ENCODE peak calls at places on chromosomes 1 and 21, in ten cellular contexts. H is psoas muscle; B is GM23338; S is IMR-90; T is lung; G is heart right ventricle; X is CD8-positive, alpha-beta T cell; D is mammary epithelial cell; P is osteoblast; A is MM.1S. E is an unnamed sample. For H3K27me3, the result is how much of the 10 kb centered on the place peaks cover.

GRCh38 chr21:38342734-38343133 is 85.9 kb downstream of the KCNJ15 start:
- DNase-seq in T (no peak), G (no peak), S (no peak), X (no peak), D (no peak), P (no peak), H (no peak), B (no peak), A (no peak), E (no peak)

GRCh38 chr1:234532511-234532922 is 53.5 kb upstream of the TARBP1 start:
- DNase-seq in D (no peak), X (no peak), S (no peak), H (peak), T (peak), P (no peak), A (no peak), G (peak), B (no peak), E (no peak)

GRCh38 chr1:175024773-175025172 is 1.5 kb upstream of the MRPS14 start:
- DNase-seq in S (no peak), B (no peak), T (no peak), P (no peak), D (no peak), X (no peak), H (no peak), A (no peak), G (no peak), E (no peak)

GRCh38 chr1:107277022-107277421 is 136.2 kb downstream of the NTNG1 start:
- DNase-seq in H (no peak), X (no peak), A (peak), S (peak), B (peak), P (peak), G (peak), D (peak), T (no peak), E (no peak)

GRCh38 chr1:212286437-212287131 is 1.4 kb downstream of the PPP2R5A start:
- DNase-seq in D (no peak), S (peak), H (no peak), B (no peak), X (no peak), G (peak), P (peak), A (no peak), T (peak), E (no peak)

GRCh38 chr1:209733409-209734192 is 22.3 kb upstream of the TRAF3IP3 start:
- DNase-seq in P (peak), H (no peak), S (no peak), T (no peak), X (no peak), G (no peak), B (no peak), D (peak), A (no peak), E (no peak)

GRCh38 chr1:232922475-232922874 is 27.9 kb upstream of the NTPCR start:
- DNase-seq in B (no peak), A (no peak), D (no peak), S (peak), P (peak), T (no peak), X (no peak), G (no peak), H (no peak), E (no peak)

GRCh38 chr1:39085174-39085573 is 59.0 kb downstream of the NDUFS5 start:
- DNase-seq in G (no peak), P (no peak), H (no peak), B (no peak), T (no peak), X (no peak), D (no peak), S (no peak), A (no peak), E (no peak)

GRCh38 chr1:84298688-84299535 is 2.6 kb upstream of the SAMD13 start:
- DNase-seq in D (peak), S (no peak), H (peak), A (no peak), G (peak), P (peak), T (peak), X (peak), B (peak), E (peak)

GRCh38 chr1:76891931-76892330 is 24.7 kb downstream of the ST6GALNAC5 start:
- DNase-seq in P (no peak), S (peak), B (no peak), G (no peak), X (no peak), H (no peak), T (no peak), A (no peak), D (no peak), E (no peak)

GRCh38 chr1:209513226-209513625 is 70.3 kb upstream of the CAMK1G start:
- DNase-seq in T (no peak), A (peak), S (peak), X (no peak), D (peak), B (peak), P (peak), G (no peak), H (no peak), E (no peak)

GRCh38 chr1:14881775-14882672 is 271.5 kb upstream of the TMEM51 start:
- DNase-seq in B (no peak), D (no peak), T (no peak), G (no peak), H (no peak), S (peak), X (no peak), P (peak), A (peak), E (peak)

GRCh38 chr1:228860911-228861829 is 125.9 kb downstream of the RHOU start:
- DNase-seq in B (no peak), X (no peak), T (no peak), P (peak), D (peak), S (peak), G (no peak), A (no peak), H (no peak), E (no peak)

GRCh38 chr21:39715804-39716397 is 29.1 kb upstream of the IGSF5 start:
- DNase-seq in D (peak), H (peak), S (peak), X (peak), A (peak), B (peak), G (peak), P (no peak), T (peak), E (no peak)

GRCh38 chr21:44510109-44510507 is 29.9 kb downstream of the KRTAP10-1 start:
- DNase-seq in T (no peak), X (no peak), B (no peak), D (no peak), P (no peak), G (no peak), S (no peak), A (no peak), H (no peak), E (no peak)

GRCh38 chr21:35136586-35137254 is 87.6 kb upstream of the RUNX1 start:
- DNase-seq in A (no peak), X (no peak), B (peak), H (no peak), P (peak), D (peak), S (peak), G (no peak), T (no peak), E (no peak)

GRCh38 chr1:58116284-58116683 is 430.2 kb downstream of the OMA1 start:
- DNase-seq in B (peak), A (no peak), S (no peak), H (no peak), G (no peak), X (no peak), D (no peak), T (no peak), P (no peak), E (no peak)

GRCh38 chr1:205772607-205773032 is 2.7 kb downstream of the RAB29 start:
- DNase-seq in X (no peak), H (no peak), B (no peak), T (no peak), D (no peak), P (no peak), S (peak), A (no peak), G (no peak), E (peak)

GRCh38 chr1:209657140-209657879 is 5.1 kb upstream of the LAMB3 start:
- DNase-seq in H (no peak), X (no peak), A (no peak), T (no peak), D (peak), B (no peak), S (no peak), P (no peak), G (no peak), E (peak)

GRCh38 chr1:15574741-15575140 is 10.1 kb downstream of the AGMAT start:
- DNase-seq in S (no peak), B (no peak), A (no peak), G (peak), T (no peak), D (no peak), P (no peak), X (no peak), H (no peak), E (no peak)

GRCh38 chr1:228017356-228018124 is 10.7 kb downstream of the WNT3A start:
- DNase-seq in B (no peak), G (no peak), A (no peak), P (no peak), X (peak), T (no peak), H (no peak), S (no peak), D (no peak), E (no peak)

GRCh38 chr1:201172999-201173610 is 17.5 kb upstream of the IGFN1 start:
- DNase-seq in D (peak), T (no peak), H (peak), B (no peak), X (no peak), S (peak), G (no peak), P (no peak), A (no peak), E (no peak)

GRCh38 chr1:66243548-66244130 is 290.3 kb upstream of the SGIP1 start:
- DNase-seq in T (no peak), B (no peak), X (no peak), S (peak), P (no peak), G (no peak), H (no peak), A (peak), D (peak), E (no peak)

GRCh38 chr1:115953180-115953579 is 23.1 kb upstream of the SLC22A15 start:
- DNase-seq in S (no peak), A (no peak), T (no peak), G (no peak), X (no peak), B (no peak), D (no peak), P (no peak), H (no peak), E (no peak)

GRCh38 chr1:115955228-115955627 is 21.1 kb upstream of the SLC22A15 start:
- DNase-seq in X (no peak), B (no peak), T (no peak), S (no peak), G (no peak), H (no peak), D (no peak), A (no peak), P (no peak), E (no peak)

GRCh38 chr1:115954684-115955083 is 21.6 kb upstream of the SLC22A15 start:
- DNase-seq in T (no peak), H (no peak), P (no peak), B (no peak), S (no peak), D (no peak), A (no peak), G (no peak), X (no peak), E (no peak)

GRCh38 chr1:115958866-115959265 is 17.4 kb upstream of the SLC22A15 start:
- DNase-seq in B (no peak), S (no peak), G (no peak), D (no peak), T (no peak), P (no peak), H (no peak), A (no peak), X (no peak), E (no peak)
- TF ChIP-seq CTCF in B (no peak), S (no peak), G (no peak), D (no peak), T (no peak), P (no peak), H (no peak), A (no peak), X (no peak), E (no peak)

GRCh38 chr1:47209091-47209490 is 19.3 kb upstream of the PDZK1IP1 start:
- DNase-seq in X (no peak), B (no peak), D (no peak), H (no peak), S (no peak), A (no peak), G (no peak), T (no peak), P (no peak), E (no peak)

GRCh38 chr1:47210666-47211065 is 20.8 kb upstream of the PDZK1IP1 start:
- DNase-seq in D (peak), S (no peak), P (peak), B (no peak), G (no peak), H (no peak), T (no peak), X (no peak), A (no peak), E (no peak)

GRCh38 chr1:47207811-47208373 is 18.1 kb upstream of the PDZK1IP1 start:
- DNase-seq in T (no peak), S (no peak), H (no peak), G (no peak), B (no peak), D (peak), P (peak), X (no peak), A (no peak), E (no peak)

GRCh38 chr1:47208374-47208850 is 18.6 kb upstream of the PDZK1IP1 start:
- DNase-seq in A (no peak), X (no peak), T (no peak), D (no peak), G (no peak), H (no peak), S (no peak), B (peak), P (peak), E (no peak)

GRCh38 chr1:47209725-47210330 is 20.0 kb upstream of the PDZK1IP1 start:
- DNase-seq in A (no peak), S (no peak), B (no peak), P (peak), X (no peak), G (no peak), T (no peak), D (peak), H (no peak), E (no peak)
- H3K27me3 ChIP-seq in A (under half), S (under half), B (half or more), P (under half), X (under half), G (under half), T (under half), D (under half), H (under half), E (under half)

DNA sequence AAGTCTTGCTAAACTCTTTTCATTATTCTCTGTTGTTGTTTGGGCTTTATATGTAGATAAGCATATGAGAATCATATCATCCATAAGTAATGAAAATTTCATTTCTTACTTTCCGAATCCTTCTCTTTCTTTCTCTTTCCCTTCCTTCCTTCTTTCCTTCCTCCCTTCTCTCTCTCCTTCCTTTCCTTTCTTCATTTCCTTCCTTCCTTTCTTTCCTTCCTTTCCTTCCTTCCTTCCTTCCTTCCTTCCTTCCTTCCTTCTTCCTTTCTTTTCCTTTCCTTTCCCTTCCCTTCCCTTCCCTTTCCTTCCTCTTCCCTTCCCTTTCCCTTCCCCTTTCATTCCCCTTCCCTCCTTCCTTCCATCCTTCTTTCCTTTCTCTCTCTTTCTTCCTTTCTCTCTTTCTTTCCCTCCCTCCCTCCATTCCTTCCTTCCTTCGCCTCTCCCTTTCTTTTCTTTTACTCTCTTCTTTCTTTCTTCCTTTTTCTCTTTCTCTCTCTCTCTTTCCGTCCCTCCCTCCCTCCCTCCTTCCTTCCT is 147.3 kb downstream of the UCK2 start:
- DNase-seq in G (no peak), T (no peak), B (no peak), P (no peak), S (no peak), D (no peak), X (no peak), H (no peak), A (no peak), E (no peak)
- TF ChIP-seq CTCF in G (no peak), T (no peak), B (no peak), P (no peak), S (no peak), D (no peak), X (no peak), H (no peak), A (no peak), E (no peak)

DNA sequence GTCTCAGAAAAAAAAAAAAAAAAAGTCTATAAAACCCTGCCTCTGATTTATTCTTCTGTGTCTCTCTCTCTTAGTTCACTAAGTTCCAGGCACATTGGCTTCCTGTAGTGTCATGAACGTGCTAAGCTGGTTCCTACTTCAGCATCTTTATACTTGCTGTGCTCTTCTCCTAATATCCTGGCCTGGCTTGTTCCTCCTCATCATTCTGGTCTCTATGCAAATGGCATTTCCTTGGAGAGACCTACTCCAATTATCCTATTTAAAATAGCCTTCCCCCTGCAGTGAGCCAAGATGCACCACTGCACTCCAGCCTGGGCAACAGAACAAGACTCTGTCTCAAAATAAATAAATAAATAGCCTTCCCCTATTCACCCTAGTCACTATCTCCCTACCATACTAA is 9.7 kb upstream of the CLCC1 start:
- DNase-seq in B (no peak), H (no peak), A (no peak), S (no peak), D (no peak), X (no peak), P (no peak), G (no peak), T (no peak), E (no peak)
- H3K27me3 ChIP-seq in B (under half), H (under half), A (under half), S (under half), D (under half), X (under half), P (under half), G (under half), T (under half), E (under half)

E was measured in GM06990.